ENCODE peak calls at places on chromosomes 6 and 20, in eight cellular contexts. X is Peyer's patch, M is natural killer cell, K is mucosa of descending colon, J is bronchial epithelial cell, A is IMR-90, G is HFFc6, O is PC-3. I is an unnamed sample.

GRCh38 chr6:163711615-163712568 is 297.4 kb downstream of the QKI start:
- DNase-seq in K (peak), M (no peak), A (no peak), G (no peak), J (no peak), X (no peak), O (no peak), I (no peak)

GRCh38 chr6:43181942-43182860 is at the start of gene CUL9:
- DNase-seq in G (peak), A (peak), O (peak), K (peak), J (peak), X (peak), M (peak), I (peak)

GRCh38 chr6:31948306-31948705 is 2.4 kb downstream of the CFB start:
- DNase-seq in O (no peak), J (no peak), K (no peak), X (no peak), M (no peak), A (no peak), G (no peak), I (no peak)

GRCh38 chr6:82775361-82775760 is 290.3 kb downstream of the UBE3D start:
- DNase-seq in O (peak), G (peak), M (no peak), X (no peak), A (peak), K (no peak), J (no peak), I (no peak)

GRCh38 chr6:110528930-110529325 is 52.5 kb upstream of the SLC22A16 start:
- DNase-seq in M (no peak), G (no peak), O (no peak), A (no peak), J (no peak), K (no peak), X (no peak), I (no peak)

GRCh38 chr20:45370571-45371204 is 7.4 kb downstream of the TP53TG5 start:
- DNase-seq in O (no peak), X (peak), J (no peak), K (no peak), G (no peak), A (no peak), M (no peak), I (no peak)

GRCh38 chr6:135346747-135347146 is 150.8 kb downstream of the AHI1 start:
- DNase-seq in O (no peak), X (no peak), G (peak), A (peak), K (no peak), J (no peak), M (no peak), I (no peak)

GRCh38 chr6:161058746-161059145 is 67.2 kb downstream of the MAP3K4 start:
- DNase-seq in G (no peak), X (no peak), M (no peak), J (no peak), O (no peak), K (no peak), A (peak), I (no peak)

GRCh38 chr6:119076966-119077642 is 1.4 kb downstream of the FAM184A start:
- DNase-seq in X (no peak), G (no peak), O (no peak), J (no peak), K (no peak), M (no peak), A (no peak), I (no peak)

GRCh38 chr6:84218091-84218490 is 9.4 kb downstream of the CEP162 start:
- DNase-seq in M (no peak), A (no peak), O (no peak), J (no peak), X (no peak), K (no peak), G (no peak), I (no peak)

GRCh38 chr6:49980898-49981297 is 11.5 kb upstream of the DEFB113 start:
- DNase-seq in M (no peak), O (no peak), X (no peak), A (peak), K (no peak), G (no peak), J (peak), I (no peak)

GRCh38 chr6:43091020-43091419 is 14.9 kb downstream of the PTK7 start:
- DNase-seq in A (no peak), G (no peak), X (no peak), M (no peak), J (no peak), O (no peak), K (no peak), I (no peak)

GRCh38 chr6:15420959-15421438 is 175.1 kb downstream of the JARID2 start:
- DNase-seq in X (no peak), M (no peak), K (no peak), A (no peak), G (no peak), J (no peak), O (no peak), I (no peak)

GRCh38 chr6:132812756-132813172 is 1.6 kb upstream of the RPS12 start:
- DNase-seq in G (no peak), J (no peak), K (no peak), X (no peak), M (no peak), A (peak), O (no peak), I (no peak)

GRCh38 chr20:54132612-54133433 is 41.0 kb downstream of the CYP24A1 start:
- DNase-seq in A (peak), X (no peak), G (peak), M (no peak), O (peak), K (no peak), J (peak), I (no peak)

GRCh38 chr6:151197556-151197955 is 42.2 kb upstream of the AKAP12 start:
- DNase-seq in O (no peak), X (no peak), A (no peak), M (no peak), K (no peak), J (no peak), G (no peak), I (no peak)

GRCh38 chr6:144434308-144434990 is 149.3 kb downstream of the UTRN start:
- DNase-seq in G (peak), K (no peak), M (no peak), J (peak), O (peak), A (peak), X (no peak), I (no peak)

GRCh38 chr6:89661559-89661958 is 23.0 kb upstream of the LYRM2 start:
- DNase-seq in A (no peak), G (no peak), K (no peak), J (no peak), O (no peak), M (no peak), X (no peak), I (no peak)

GRCh38 chr20:24034820-24035219 is 46.2 kb upstream of the GGTLC1 start:
- DNase-seq in G (no peak), A (no peak), X (no peak), J (peak), K (no peak), M (no peak), O (peak), I (no peak)

GRCh38 chr6:33875696-33876095 is 71.9 kb upstream of the MLN start:
- DNase-seq in A (no peak), O (no peak), M (no peak), X (no peak), K (no peak), J (no peak), G (no peak), I (no peak)

GRCh38 chr6:168227840-168228239 is 91.7 kb downstream of the DACT2 start:
- DNase-seq in M (no peak), X (no peak), A (no peak), O (no peak), J (no peak), K (no peak), G (no peak), I (no peak)

GRCh38 chr20:45470262-45470931 is 844 bp downstream of the WFDC2 start:
- DNase-seq in A (no peak), G (no peak), O (no peak), J (no peak), M (no peak), X (peak), K (peak), I (no peak)

GRCh38 chr6:95581073-95581472 is 3.7 kb downstream of the MANEA start:
- DNase-seq in M (no peak), A (peak), O (no peak), K (no peak), J (no peak), G (no peak), X (no peak), I (no peak)

GRCh38 chr6:134550604-134551003 is 232.7 kb upstream of the SGK1 start:
- DNase-seq in A (peak), J (no peak), O (no peak), M (no peak), K (no peak), G (peak), X (no peak), I (no peak)

GRCh38 chr6:79425589-79426311 is 111.5 kb downstream of the LCA5 start:
- DNase-seq in K (no peak), G (no peak), A (no peak), X (no peak), J (no peak), M (no peak), O (no peak), I (no peak)

GRCh38 chr6:41713650-41714291 is 21.6 kb downstream of the TFEB start:
- DNase-seq in X (no peak), K (peak), M (no peak), J (peak), O (no peak), A (no peak), G (peak), I (no peak)

GRCh38 chr6:113731528-113731927 is 125.6 kb upstream of the MARCKS start:
- DNase-seq in K (no peak), O (no peak), G (no peak), M (no peak), A (no peak), J (no peak), X (no peak), I (no peak)

GRCh38 chr6:9412951-9413559 is 977.7 kb upstream of the SLC35B3 start:
- DNase-seq in M (no peak), G (no peak), O (peak), X (no peak), J (peak), A (no peak), K (no peak), I (no peak)

GRCh38 chr6:159074120-159074684 is 29.4 kb upstream of the TAGAP start:
- DNase-seq in O (peak), M (no peak), K (no peak), G (peak), A (peak), X (no peak), J (peak), I (no peak)

GRCh38 chr20:20744170-20744725 is 31.8 kb upstream of the RALGAPA2 start:
- DNase-seq in G (no peak), K (no peak), X (no peak), J (no peak), O (no peak), A (no peak), M (no peak), I (no peak)

GRCh38 chr20:31860431-31861345 is 9.6 kb downstream of the DUSP15 start:
- DNase-seq in J (peak), O (peak), M (no peak), A (no peak), K (no peak), X (no peak), G (no peak), I (no peak)
- TF ChIP-seq CTCF in J (no peak), O (no peak), M (no peak), A (no peak), K (no peak), X (no peak), G (no peak), I (no peak)

GRCh38 chr20:6055981-6056569 is 2.2 kb upstream of the LRRN4 start:
- DNase-seq in X (no peak), M (no peak), G (no peak), J (no peak), O (no peak), A (no peak), K (no peak), I (no peak)
- TF ChIP-seq CTCF in X (no peak), M (no peak), G (peak), J (no peak), O (no peak), A (no peak), K (no peak), I (no peak)

DNA sequence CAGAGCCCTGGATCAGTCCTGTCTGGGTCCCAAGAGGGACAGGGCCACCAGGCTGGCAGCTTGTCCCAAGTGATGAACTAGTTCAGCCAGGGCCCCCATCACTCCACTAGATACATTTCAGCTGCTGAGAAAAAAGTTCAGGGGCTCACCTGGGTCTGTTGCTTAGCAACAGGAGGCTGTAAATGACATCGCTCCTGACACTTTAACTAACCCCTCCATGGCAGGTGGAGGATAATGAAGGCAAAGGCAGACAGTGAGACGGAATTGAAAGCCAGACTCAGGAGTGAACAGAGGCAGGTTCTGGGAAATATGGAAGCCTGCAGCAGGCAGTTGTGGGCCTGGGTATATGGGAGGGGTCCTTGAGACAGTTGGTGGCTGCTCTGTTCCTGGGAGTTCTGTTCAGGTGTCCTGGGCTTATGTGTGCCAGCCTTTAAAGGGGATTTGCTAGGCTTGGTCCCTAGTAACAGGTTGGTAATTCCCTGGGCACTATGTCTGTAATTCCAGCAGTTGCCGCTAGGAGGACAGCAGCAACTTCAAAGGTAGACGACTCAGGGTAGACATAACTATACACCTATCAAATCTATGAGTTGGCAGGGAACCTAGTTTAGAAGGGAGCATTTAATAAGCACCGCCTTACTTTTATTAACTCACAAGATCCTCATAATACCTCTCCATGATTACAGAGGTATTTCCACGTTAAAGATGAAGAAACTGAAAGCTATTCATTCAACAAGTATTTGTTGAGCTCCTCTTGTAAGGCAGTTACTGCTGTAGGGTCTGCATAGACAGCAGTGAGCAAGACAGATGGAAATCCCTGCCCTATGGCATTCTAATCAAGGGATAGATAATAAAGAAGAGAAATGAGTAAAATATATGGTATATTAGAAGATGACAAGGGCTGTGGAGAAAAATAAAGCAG is 78.1 kb upstream of the CTNNBL1 start:
- DNase-seq in X (no peak), A (no peak), K (no peak), J (peak), M (peak), G (peak), O (peak), I (no peak)
- TF ChIP-seq CTCF in X (no peak), A (peak), K (peak), J (peak), M (peak), G (peak), O (peak), I (peak)

GRCh38 chr6:94065707-94066337 is 646.5 kb upstream of the EPHA7 start:
- DNase-seq in K (no peak), O (no peak), A (no peak), M (no peak), G (no peak), X (no peak), J (no peak), I (no peak)
- TF ChIP-seq CTCF in K (no peak), O (no peak), A (no peak), M (no peak), G (no peak), X (no peak), J (no peak), I (peak)

GRCh38 chr6:78308025-78308424 is 559.3 kb upstream of the IRAK1BP1 start:
- DNase-seq in X (no peak), K (no peak), A (no peak), O (no peak), M (no peak), J (peak), G (no peak), I (no peak)
- TF ChIP-seq CTCF in X (no peak), K (no peak), A (no peak), O (peak), M (no peak), J (peak), G (peak), I (no peak)

I was measured in type B pancreatic cell.